ENCODE peak calls at places on chromosomes 2 and 18, in six cellular contexts. Y is left colon, H is upper lobe of right lung, U is cardiac muscle cell, A is NCI-H460, B is mesenchymal stem cell. O is an unnamed sample.

GRCh38 chr18:13661779-13662271 is 64.5 kb downstream of the FAM210A start:
- DNase-seq in A (no peak), B (no peak), Y (no peak), U (peak), H (no peak), O (no peak)

GRCh38 chr2:11187083-11187619 is 31.9 kb downstream of the SLC66A3 start:
- DNase-seq in Y (no peak), A (no peak), B (peak), U (peak), H (no peak), O (no peak)

GRCh38 chr2:230008708-230009066 is 60.0 kb downstream of the SLC16A14 start:
- DNase-seq in H (no peak), Y (no peak), U (peak), B (peak), A (no peak), O (no peak)

GRCh38 chr2:133253793-133254192 is 314.5 kb downstream of the NCKAP5 start:
- DNase-seq in Y (no peak), H (no peak), U (no peak), A (no peak), B (no peak), O (no peak)

GRCh38 chr2:11481789-11482472 is 16.0 kb upstream of the E2F6 start:
- DNase-seq in B (no peak), A (no peak), U (no peak), Y (no peak), H (no peak), O (no peak)

GRCh38 chr2:45263147-45263546 is 253.9 kb upstream of the SIX2 start:
- DNase-seq in A (no peak), B (no peak), Y (no peak), H (no peak), U (no peak), O (no peak)

GRCh38 chr2:157194097-157194688 is 63.3 kb upstream of the GALNT5 start:
- DNase-seq in H (no peak), B (peak), U (peak), A (peak), Y (no peak), O (peak)

GRCh38 chr2:173298536-173299097 is 56.1 kb upstream of the CDCA7 start:
- DNase-seq in B (no peak), Y (no peak), H (no peak), U (peak), A (no peak), O (no peak)

GRCh38 chr18:3248062-3248669 is 565 bp downstream of the MYL12A start:
- DNase-seq in A (no peak), Y (no peak), H (no peak), B (peak), U (peak), O (no peak)

GRCh38 chr2:6955523-6956136 is 38.4 kb downstream of the RNF144A start:
- DNase-seq in B (peak), A (no peak), Y (no peak), H (no peak), U (no peak), O (no peak)

GRCh38 chr18:25533088-25533676 is 181.2 kb upstream of the ZNF521 start:
- DNase-seq in H (no peak), Y (no peak), B (no peak), U (no peak), A (no peak), O (no peak)

GRCh38 chr2:23386422-23387220 is 1.6 kb downstream of the KLHL29 start:
- DNase-seq in U (no peak), H (peak), A (no peak), Y (no peak), B (peak), O (peak)

GRCh38 chr2:108403494-108403893 is 25.7 kb downstream of the SULT1C4 start:
- DNase-seq in H (no peak), Y (no peak), U (peak), A (no peak), B (peak), O (no peak)

GRCh38 chr2:31688282-31688681 is 107.5 kb upstream of the SRD5A2 start:
- DNase-seq in B (peak), Y (no peak), U (peak), A (no peak), H (no peak), O (no peak)

GRCh38 chr2:64015898-64016297 is 3.3 kb downstream of the VPS54 start:
- DNase-seq in A (no peak), H (no peak), B (no peak), U (no peak), Y (no peak), O (no peak)

GRCh38 chr2:133633851-133634250 is 65.6 kb upstream of the NCKAP5 start:
- DNase-seq in Y (no peak), H (no peak), B (peak), A (no peak), U (peak), O (no peak)

GRCh38 chr2:198702796-198703195 is 754.9 kb downstream of the SATB2 start:
- DNase-seq in Y (no peak), B (no peak), H (no peak), U (no peak), A (no peak), O (no peak)

GRCh38 chr2:138029238-138029637 is 65.0 kb downstream of the HNMT start:
- DNase-seq in H (no peak), A (no peak), U (peak), Y (no peak), B (no peak), O (no peak)

GRCh38 chr18:55790296-55790695 is 202.3 kb upstream of the TCF4 start:
- DNase-seq in Y (no peak), B (peak), A (no peak), H (no peak), U (peak), O (no peak)

GRCh38 chr2:42232024-42232423 is 62.9 kb downstream of the EML4 start:
- DNase-seq in B (no peak), H (no peak), U (no peak), A (no peak), Y (no peak), O (no peak)

GRCh38 chr2:68319397-68320117 is at the start of gene CNRIP1:
- DNase-seq in H (peak), A (peak), U (peak), B (peak), Y (peak), O (no peak)

GRCh38 chr2:97662895-97663625 is 784 bp downstream of the ACTR1B start:
- DNase-seq in H (peak), A (peak), Y (peak), U (peak), B (peak), O (peak)